ENCODE peak calls at places on chromosomes 4 and X, in seven cellular contexts. V is IMR-90, Q is H9, T is mesendoderm, J is neuronal stem cell, U is H1, G is trophoblast cell. H is an unnamed sample.

GRCh38 chr4:123102897-123103489 is 180.6 kb upstream of the NUDT6 start:
- DNase-seq in G (peak; percentile 59), Q (no peak), V (peak; percentile 69), T (peak; percentile 60), J (peak; percentile 30), U (no peak), H (peak; percentile 75)

GRCh38 chr4:174037049-174037448 is 246.4 kb downstream of the FBXO8 start:
- DNase-seq in U (no peak), G (no peak), V (no peak), Q (no peak), J (no peak), T (no peak), H (no peak)

GRCh38 chr4:17024430-17024829 is 126.0 kb upstream of the LDB2 start:
- DNase-seq in J (no peak), T (no peak), G (no peak), U (no peak), V (peak; percentile 51), Q (no peak), H (no peak)

GRCh38 chrX:13212191-13212651 is 107.6 kb downstream of the ATXN3L start:
- DNase-seq in U (no peak), Q (no peak), V (peak; percentile 13), J (no peak), T (no peak), G (no peak), H (peak; percentile 5)

GRCh38 chr4:105620640-105621323 is 68.4 kb downstream of the ARHGEF38 start:
- DNase-seq in J (no peak), U (no peak), T (no peak), V (peak; percentile 57), Q (no peak), G (no peak), H (peak; percentile 82)

GRCh38 chr4:111632752-111633151 is 512.5 kb upstream of the FAM241A start:
- DNase-seq in G (peak; percentile 48), J (no peak), T (no peak), Q (no peak), V (peak; percentile 53), U (no peak), H (peak; percentile 59)

GRCh38 chr4:56326363-56326762 is 60.9 kb downstream of the AASDH start:
- DNase-seq in Q (no peak), J (no peak), T (peak; percentile 18), G (peak; percentile 7), V (peak; percentile 3), U (no peak), H (no peak)

GRCh38 chr4:170139764-170140163 is 50.0 kb upstream of the AADAT start:
- DNase-seq in U (no peak), G (no peak), J (no peak), T (no peak), Q (no peak), V (peak; percentile 37), H (peak; percentile 5)

GRCh38 chrX:50431623-50432022 is 39.0 kb downstream of the DGKK start:
- DNase-seq in G (no peak), U (no peak), T (no peak), V (no peak), J (no peak), Q (no peak), H (no peak)

GRCh38 chr4:122635205-122635604 is 14.3 kb upstream of the IL21 start:
- DNase-seq in G (no peak), U (no peak), V (no peak), T (no peak), J (no peak), Q (no peak), H (no peak)

GRCh38 chr4:117898496-117898895 is 135.8 kb upstream of the NDST3 start:
- DNase-seq in G (no peak), V (no peak), Q (no peak), U (no peak), J (no peak), T (no peak), H (peak; percentile 50)

GRCh38 chr4:110589297-110589696 is 33.6 kb downstream of the PITX2 start:
- DNase-seq in J (no peak), Q (no peak), G (peak; percentile 3), U (no peak), T (no peak), V (peak; percentile 11), H (peak; percentile 10)

GRCh38 chr4:828641-829271 is 2.8 kb upstream of the CPLX1 start:
- DNase-seq in T (peak; percentile 63), U (no peak), J (no peak), Q (peak; percentile 60), V (no peak), G (no peak), H (no peak)

GRCh38 chr4:120857312-120857711 is 65.2 kb downstream of the PRDM5 start:
- DNase-seq in V (peak; percentile 52), Q (no peak), U (no peak), T (no peak), G (no peak), J (no peak), H (no peak)

GRCh38 chr4:164856396-164856795 is 20.6 kb upstream of the APELA start:
- DNase-seq in J (no peak), U (no peak), G (no peak), Q (no peak), T (no peak), V (no peak), H (no peak)

GRCh38 chr4:155972098-155972497 is 18.4 kb upstream of the CTSO start:
- DNase-seq in J (no peak), T (peak; percentile 70), G (peak; percentile 13), U (no peak), V (peak; percentile 38), Q (peak; percentile 41), H (peak; percentile 36)

GRCh38 chrX:135557344-135557743 is 36.9 kb downstream of the INTS6L start:
- DNase-seq in J (no peak), Q (no peak), U (no peak), G (no peak), T (no peak), V (no peak), H (no peak)

GRCh38 chr4:132395576-132395975 is 753.5 kb upstream of the PCDH10 start:
- DNase-seq in T (no peak), V (no peak), G (no peak), U (no peak), J (no peak), Q (no peak), H (no peak)
- H3K23ac ChIP-seq in T (no peak overlapping the region), V (no peak overlapping the region), G (no peak overlapping the region), U (no peak overlapping the region), J (no peak overlapping the region), Q (no peak overlapping the region), H (no peak overlapping the region)

DNA sequence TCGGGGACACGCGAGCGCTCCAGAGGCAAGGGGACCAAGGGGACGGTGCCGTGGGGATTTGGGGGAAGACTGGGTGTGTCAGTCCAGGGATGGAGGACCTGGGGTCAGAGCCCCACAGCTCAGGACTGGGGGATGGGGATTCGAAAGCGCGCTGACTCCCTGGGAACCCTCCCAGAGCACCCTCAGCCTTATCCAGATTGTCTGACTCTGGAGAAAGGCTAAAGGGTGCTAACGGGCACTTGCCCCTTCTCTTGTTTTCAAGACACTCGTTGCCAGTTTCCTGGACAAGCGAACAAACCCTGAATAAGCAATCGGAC is 1.1 kb downstream of the DOCK11 start:
- DNase-seq in V (no peak), U (no peak), Q (no peak), T (no peak), J (no peak), G (no peak), H (no peak)
- H3K9ac ChIP-seq in V (peak overlapping the region; percentile 58), U (peak overlapping the region; percentile 37), Q (peak overlapping the region; percentile 55), T (no peak overlapping the region), J (peak overlapping the region; percentile 80), G (no peak overlapping the region), H (peak overlapping the region; percentile 88)

GRCh38 chr4:139392797-139393196 is 61.1 kb upstream of the RAB33B start:
- DNase-seq in V (peak; percentile 56), Q (no peak), J (no peak), T (no peak), U (no peak), G (peak; percentile 16), H (no peak)
- H3K23ac ChIP-seq in V (no peak overlapping the region), Q (no peak overlapping the region), J (no peak overlapping the region), T (no peak overlapping the region), U (no peak overlapping the region), G (no peak overlapping the region), H (no peak overlapping the region)

DNA sequence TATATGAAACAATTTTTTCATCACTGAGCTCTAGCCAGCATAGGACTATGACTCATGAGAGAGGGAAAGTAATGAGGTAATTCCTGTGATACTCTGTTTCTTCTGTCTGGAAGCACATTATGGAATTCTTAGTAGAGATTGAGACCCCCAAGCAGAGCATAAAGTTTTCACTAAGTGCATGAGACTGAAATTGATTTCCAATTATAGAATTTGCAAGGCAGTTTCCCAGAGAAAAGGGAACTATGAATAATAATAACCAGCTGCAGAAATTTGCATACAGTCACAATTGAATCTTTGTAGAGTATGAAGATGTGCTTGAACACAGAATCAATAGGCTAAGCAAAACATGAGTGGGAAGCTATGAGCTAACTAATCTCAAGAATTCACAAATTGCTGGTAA is 779.2 kb downstream of the ARAP2 start:
- DNase-seq in J (no peak), U (no peak), T (no peak), G (no peak), Q (no peak), V (no peak), H (no peak)
- H3K9ac ChIP-seq in J (no peak overlapping the region), U (no peak overlapping the region), T (no peak overlapping the region), G (no peak overlapping the region), Q (no peak overlapping the region), V (no peak overlapping the region), H (no peak overlapping the region)

GRCh38 chr4:85499573-85499972 is 24.6 kb downstream of the ARHGAP24 start:
- DNase-seq in T (no peak), U (no peak), J (no peak), G (no peak), V (no peak), Q (no peak), H (no peak)
- H3K23ac ChIP-seq in T (no peak overlapping the region), U (no peak overlapping the region), J (no peak overlapping the region), G (no peak overlapping the region), V (no peak overlapping the region), Q (no peak overlapping the region), H (no peak overlapping the region)

GRCh38 chr4:128558896-128559669 is 250.4 kb upstream of the JADE1 start:
- DNase-seq in Q (no peak), G (no peak), J (no peak), V (peak; percentile 41), T (no peak), U (no peak), H (peak; percentile 75)
- H3K9ac ChIP-seq in Q (no peak overlapping the region), G (no peak overlapping the region), J (no peak overlapping the region), V (no peak overlapping the region), T (no peak overlapping the region), U (no peak overlapping the region), H (peak overlapping the region; percentile 83)